ENCODE peak calls at places on chromosomes 7 and 10, in five cellular contexts. One of them, this sample, is unnamed.

GRCh38 chr10:14369881-14370280 is 39.2 kb upstream of the FRMD4A start:
- DNase-seq in HL-60: no peak
- DNase-seq in ELF-1: no peak
- DNase-seq in Right ventricle myocardium superior: no peak
- DNase-seq in DMS153: no peak
- DNase-seq in this sample: no peak

GRCh38 chr7:151769189-151769821 is 107.6 kb downstream of the PRKAG2 start:
- DNase-seq in HL-60: no peak
- DNase-seq in ELF-1: no peak
- DNase-seq in Right ventricle myocardium superior: no peak
- DNase-seq in DMS153: no peak
- DNase-seq in this sample: no peak

GRCh38 chr7:4226166-4226857 is 455.8 kb upstream of the FOXK1 start:
- DNase-seq in HL-60: no peak
- DNase-seq in ELF-1: peak
- DNase-seq in Right ventricle myocardium superior: no peak
- DNase-seq in DMS153: no peak
- DNase-seq in this sample: peak

GRCh38 chr10:85607296-85607695 is 759.3 kb downstream of the GRID1 start:
- DNase-seq in HL-60: no peak
- DNase-seq in ELF-1: no peak
- DNase-seq in Right ventricle myocardium superior: no peak
- DNase-seq in DMS153: no peak
- DNase-seq in this sample: no peak

GRCh38 chr7:158782638-158783490 is 46.4 kb downstream of the ESYT2 start:
- DNase-seq in HL-60: no peak
- DNase-seq in ELF-1: peak
- DNase-seq in Right ventricle myocardium superior: peak
- DNase-seq in DMS153: peak
- DNase-seq in this sample: peak

GRCh38 chr7:9657257-9657656 is 1223.8 kb downstream of the NXPH1 start:
- DNase-seq in HL-60: no peak
- DNase-seq in ELF-1: no peak
- DNase-seq in Right ventricle myocardium superior: no peak
- DNase-seq in DMS153: no peak
- DNase-seq in this sample: no peak

GRCh38 chr7:71733108-71733870 is 601.3 kb downstream of the GALNT17 start:
- DNase-seq in HL-60: peak
- DNase-seq in ELF-1: peak
- DNase-seq in Right ventricle myocardium superior: peak
- DNase-seq in DMS153: no peak
- DNase-seq in this sample: peak

GRCh38 chr7:23981314-23981713 is 271.3 kb downstream of the STK31 start:
- DNase-seq in HL-60: no peak
- DNase-seq in ELF-1: no peak
- DNase-seq in Right ventricle myocardium superior: no peak
- DNase-seq in DMS153: no peak
- DNase-seq in this sample: no peak

GRCh38 chr10:86538547-86538946 is 17.0 kb upstream of the WAPL start:
- DNase-seq in HL-60: no peak
- DNase-seq in ELF-1: no peak
- DNase-seq in Right ventricle myocardium superior: no peak
- DNase-seq in DMS153: no peak
- DNase-seq in this sample: no peak